ENCODE peak calls at places on chromosome 17, in seven cellular contexts. A is GM20000; G is HL-60; H is effector memory CD4-positive, alpha-beta T cell; B is stimulated activated CD8-positive, alpha-beta memory T cell treated with anti-CD3 and anti-CD28 coated beads, Interleukin-2, amount 100 ng/mL, for 48 hours; W is choroid plexus epithelial cell; Q is RCC 7860. K is an unnamed sample.

GRCh38 chr17:81687770-81688541 is 4.1 kb downstream of the HGS start:
- DNase-seq in A (no peak), G (no peak), H (no peak), B (no peak), W (no peak), Q (no peak), K (no peak)

GRCh38 chr17:2122641-2123302 is 67.9 kb downstream of the HIC1 start:
- DNase-seq in A (peak), G (peak), H (no peak), B (no peak), W (peak), Q (no peak), K (peak)

GRCh38 chr17:29567362-29568330 is 809 bp upstream of the ABHD15 start:
- DNase-seq in A (peak), G (no peak), H (peak), B (peak), W (peak), Q (no peak), K (peak)

GRCh38 chr17:12627776-12628491 is 37.8 kb upstream of the MYOCD start:
- DNase-seq in A (no peak), G (no peak), H (no peak), B (no peak), W (peak), Q (no peak), K (peak)

GRCh38 chr17:70168044-70168978 is 1.0 kb upstream of the KCNJ2 start:
- DNase-seq in A (peak), G (no peak), H (no peak), B (no peak), W (peak), Q (peak), K (peak)

GRCh38 chr17:83054518-83055125 is 24.8 kb upstream of the METRNL start:
- DNase-seq in A (no peak), G (no peak), H (no peak), B (no peak), W (no peak), Q (no peak), K (no peak)

GRCh38 chr17:61335845-61336655 is 63.6 kb upstream of the TBX2 start:
- DNase-seq in A (no peak), G (no peak), H (no peak), B (no peak), W (peak), Q (no peak), K (no peak)

GRCh38 chr17:77332034-77332971 is 191.5 kb downstream of the SEC14L1 start:
- DNase-seq in A (no peak), G (no peak), H (peak), B (no peak), W (peak), Q (no peak), K (no peak)

GRCh38 chr17:33370384-33370783 is 77.3 kb upstream of the ASIC2 start:
- DNase-seq in A (no peak), G (no peak), H (no peak), B (no peak), W (no peak), Q (no peak), K (no peak)

GRCh38 chr17:68289473-68289872 is 1.5 kb downstream of the SLC16A6 start:
- DNase-seq in A (peak), G (no peak), H (no peak), B (no peak), W (peak), Q (no peak), K (peak)

GRCh38 chr17:42459256-42459982 is 741 bp downstream of the ATP6V0A1 start:
- DNase-seq in A (peak), G (no peak), H (no peak), B (no peak), W (peak), Q (peak), K (peak)

GRCh38 chr17:47875586-47875985 is 20.4 kb upstream of the SP2 start:
- DNase-seq in A (no peak), G (no peak), H (no peak), B (no peak), W (no peak), Q (no peak), K (no peak)

GRCh38 chr17:46264456-46265198 is 30.3 kb upstream of the LRRC37A start:
- DNase-seq in A (peak), G (no peak), H (no peak), B (no peak), W (peak), Q (peak), K (peak)

GRCh38 chr17:14038206-14038605 is 31.1 kb upstream of the COX10 start:
- DNase-seq in A (no peak), G (no peak), H (no peak), B (no peak), W (peak), Q (no peak), K (no peak)

GRCh38 chr17:6914711-6915110 is 81.1 kb upstream of the ALOX12 start:
- DNase-seq in A (no peak), G (no peak), H (no peak), B (no peak), W (peak), Q (peak), K (no peak)

GRCh38 chr17:34827008-34827407 is 134.3 kb downstream of the CCT6B start:
- DNase-seq in A (no peak), G (no peak), H (no peak), B (no peak), W (no peak), Q (no peak), K (no peak)